ENCODE peak calls at places on chromosomes 11 and 22, in four cellular contexts. G, W, K and D are unnamed samples.

GRCh38 chr22:32926600-32926999 is 125.1 kb downstream of the TIMP3 start:
- DNase-seq in W (no peak), G (peak; percentile 70), K (peak; percentile 52), D (peak; percentile 30)

GRCh38 chr11:65865550-65866172 is 5.4 kb downstream of the MUS81 start:
- DNase-seq in K (no peak), G (no peak), W (no peak), D (no peak)

GRCh38 chr11:290621-291231 is 1.8 kb downstream of the PGGHG start:
- DNase-seq in K (no peak), W (no peak), G (peak; percentile 53), D (no peak)

GRCh38 chr11:68841718-68842426 is at the start of gene CPT1A:
- DNase-seq in W (peak; percentile 46), K (peak; percentile 72), G (peak; percentile 87), D (no peak)

GRCh38 chr22:43884600-43885318 is 7.1 kb downstream of the PNPLA5 start:
- DNase-seq in K (peak; percentile 23), W (peak; percentile 9), G (peak; percentile 95), D (no peak)

GRCh38 chr11:64854534-64855502 is 10.4 kb upstream of the CDC42BPG start:
- DNase-seq in K (peak; percentile 93), G (peak; percentile 79), W (no peak), D (peak; percentile 90)

GRCh38 chr11:134041349-134041748 is 27.5 kb upstream of the JAM3 start:
- DNase-seq in G (no peak), W (no peak), K (no peak), D (no peak)

GRCh38 chr11:27451528-27451927 is 21.1 kb downstream of the LGR4 start:
- DNase-seq in G (no peak), W (no peak), K (no peak), D (peak; percentile 82)

GRCh38 chr11:59943996-59944395 is 5.8 kb downstream of the OOSP1 start:
- DNase-seq in G (peak; percentile 70), K (no peak), W (no peak), D (no peak)

GRCh38 chr11:62694455-62695167 is 5.3 kb upstream of the LRRN4CL start:
- DNase-seq in K (peak; percentile 52), W (peak; percentile 64), G (peak; percentile 93), D (peak; percentile 63)

GRCh38 chr22:20024225-20025087 is 3.5 kb downstream of the TANGO2 start:
- DNase-seq in W (no peak), G (no peak), K (no peak), D (no peak)

GRCh38 chr11:77113382-77114088 is 10.9 kb downstream of the OMP start:
- DNase-seq in G (peak; percentile 86), K (no peak), W (no peak), D (no peak)

GRCh38 chr22:23077627-23078461 is 7.5 kb downstream of the GNAZ start:
- DNase-seq in W (no peak), G (no peak), K (no peak), D (no peak)

GRCh38 chr22:20970939-20971657 is 4.0 kb downstream of the AIFM3 start:
- DNase-seq in W (no peak), K (no peak), G (peak; percentile 66), D (no peak)

GRCh38 chr11:114848027-114848426 is 169.7 kb downstream of the NXPE2 start:
- DNase-seq in G (no peak), W (no peak), K (no peak), D (no peak)

GRCh38 chr22:25567305-25567704 is 2.8 kb downstream of the GRK3 start:
- DNase-seq in W (no peak), K (peak; percentile 19), G (no peak), D (no peak)

GRCh38 chr11:65424200-65425104 is 1.9 kb downstream of the NEAT1 start:
- DNase-seq in K (peak; percentile 57), W (no peak), G (peak; percentile 53), D (peak; percentile 18)

GRCh38 chr11:61090521-61090920 is 11.8 kb upstream of the CD5 start:
- DNase-seq in W (no peak), G (peak; percentile 41), K (no peak), D (no peak)

GRCh38 chr11:11963842-11964773 is 44.3 kb downstream of the DKK3 start:
- DNase-seq in G (no peak), W (no peak), K (no peak), D (no peak)

GRCh38 chr11:36458129-36458918 is 51.7 kb downstream of the TRAF6 start:
- DNase-seq in G (peak; percentile 28), W (no peak), K (no peak), D (no peak)

GRCh38 chr11:47523491-47524199 is 29.3 kb downstream of the CELF1 start:
- DNase-seq in G (no peak), W (no peak), K (peak; percentile 84), D (peak; percentile 92)

GRCh38 chr11:30735946-30736345 is 149.8 kb upstream of the MPPED2 start:
- DNase-seq in K (no peak), G (no peak), W (no peak), D (no peak)

GRCh38 chr11:125297346-125297910 is 132.9 kb downstream of the PKNOX2 start:
- DNase-seq in W (no peak), G (no peak), K (no peak), D (no peak)